ENCODE peak calls at places on chromosomes 4 and X, in eight cellular contexts. D is HepG2, Q is right lobe of liver, U is IMR-90, P is body of pancreas, T is ovary, V is tibial nerve, W is transverse colon. J is an unnamed sample.

GRCh38 chr4:6362896-6363295 is 93.2 kb downstream of the WFS1 start:
- DNase-seq in W (no peak), D (peak), U (peak), V (no peak), T (no peak), Q (no peak), P (no peak), J (peak)

GRCh38 chr4:15995826-15996225 is 32.9 kb upstream of the FGFBP2 start:
- DNase-seq in V (no peak), Q (no peak), P (no peak), D (no peak), U (no peak), W (no peak), T (no peak), J (no peak)

GRCh38 chr4:38055566-38055965 is 95.4 kb downstream of the PTTG2 start:
- DNase-seq in P (no peak), T (no peak), V (no peak), Q (no peak), D (no peak), U (no peak), W (no peak), J (no peak)

GRCh38 chr4:108849611-108850406 is 87.0 kb upstream of the ETNPPL start:
- DNase-seq in T (no peak), V (no peak), W (no peak), Q (no peak), P (no peak), D (no peak), U (peak), J (no peak)

GRCh38 chr4:78179188-78179587 is 122.1 kb downstream of the FRAS1 start:
- DNase-seq in T (no peak), V (no peak), P (no peak), W (no peak), D (no peak), U (no peak), Q (no peak), J (no peak)

GRCh38 chrX:140866446-140866845 is 135.9 kb upstream of the SPANXB1 start:
- DNase-seq in D (no peak), W (no peak), P (no peak), Q (no peak), U (no peak), T (no peak), V (no peak), J (no peak)

GRCh38 chrX:121231566-121232358 is 184.4 kb downstream of the GLUD2 start:
- DNase-seq in T (no peak), V (no peak), D (no peak), P (no peak), W (no peak), Q (no peak), U (no peak), J (no peak)

GRCh38 chr4:92580816-92581215 is 277.1 kb downstream of the GRID2 start:
- DNase-seq in U (no peak), V (no peak), D (no peak), T (no peak), W (no peak), Q (no peak), P (no peak), J (no peak)

GRCh38 chr4:869776-870175 is 43.8 kb upstream of the CPLX1 start:
- DNase-seq in P (no peak), Q (no peak), D (no peak), T (no peak), V (no peak), W (no peak), U (no peak), J (no peak)

GRCh38 chrX:63932006-63932405 is 147.0 kb upstream of the ARHGEF9 start:
- DNase-seq in D (no peak), V (no peak), Q (no peak), U (no peak), W (no peak), T (no peak), P (no peak), J (no peak)

GRCh38 chr4:68654946-68655721 is 15.3 kb downstream of the UGT2B15 start:
- DNase-seq in U (no peak), T (no peak), Q (no peak), P (no peak), W (no peak), D (no peak), V (no peak), J (no peak)

GRCh38 chrX:137423241-137423640 is 142.7 kb upstream of the ZIC3 start:
- DNase-seq in W (no peak), Q (no peak), D (no peak), U (no peak), T (no peak), P (no peak), V (no peak), J (no peak)

GRCh38 chrX:39705299-39705698 is 392.5 kb downstream of the BCOR start:
- DNase-seq in T (peak), D (no peak), V (peak), P (peak), U (peak), Q (peak), W (peak), J (peak)

GRCh38 chr4:1206299-1207156 is 34.1 kb upstream of the SPON2 start:
- DNase-seq in D (no peak), P (peak), U (no peak), V (peak), T (no peak), Q (peak), W (peak), J (no peak)

GRCh38 chr4:46648088-46648744 is 258.3 kb upstream of the GABRA2 start:
- DNase-seq in D (peak), V (no peak), W (peak), U (peak), T (no peak), Q (no peak), P (no peak), J (peak)

GRCh38 chr4:173211222-173211621 is 42.6 kb downstream of the GALNT7 start:
- DNase-seq in V (no peak), P (no peak), T (no peak), U (no peak), Q (no peak), D (no peak), W (no peak), J (no peak)

GRCh38 chr4:110637408-110638131 is 14.7 kb upstream of the PITX2 start:
- DNase-seq in V (no peak), P (no peak), D (no peak), W (no peak), U (no peak), T (no peak), Q (no peak), J (no peak)

GRCh38 chr4:122977103-122977502 is 54.7 kb upstream of the NUDT6 start:
- DNase-seq in V (no peak), P (no peak), U (no peak), T (no peak), Q (no peak), D (no peak), W (no peak), J (no peak)

GRCh38 chr4:89254847-89255246 is 52.8 kb downstream of the GPRIN3 start:
- DNase-seq in T (no peak), U (peak), Q (no peak), D (peak), W (peak), P (peak), V (no peak), J (peak)

DNA sequence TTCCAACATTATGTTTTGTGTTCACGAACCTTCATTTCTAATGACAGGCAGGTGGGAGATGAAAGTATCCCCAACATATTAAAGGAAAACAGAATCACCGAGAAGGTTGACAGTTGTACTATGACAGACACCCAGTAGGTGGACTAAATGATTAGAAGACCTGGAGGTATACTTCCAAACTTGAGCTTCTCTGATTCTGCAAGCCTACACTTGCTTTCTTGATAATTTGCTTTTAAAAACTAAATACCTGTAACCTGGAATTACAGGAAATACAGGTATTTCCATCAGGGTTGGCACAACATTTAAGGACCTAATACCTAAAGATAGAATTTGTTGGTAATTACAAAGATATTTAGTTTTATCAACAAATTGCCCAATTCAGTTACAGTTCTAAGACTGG is 43.4 kb downstream of the C4orf51 start:
- DNase-seq in U (no peak), V (no peak), D (no peak), T (no peak), W (no peak), P (no peak), Q (no peak), J (no peak)
- TF ChIP-seq POLR2A in U (no peak), V (no peak), D (no peak), T (no peak), W (no peak), P (no peak), Q (no peak), J (no peak)

GRCh38 chrX:154312116-154312515 is 16.5 kb downstream of the TKTL1 start:
- DNase-seq in Q (no peak), W (no peak), T (no peak), U (no peak), D (no peak), V (no peak), P (no peak), J (no peak)

GRCh38 chrX:154308108-154308946 is 12.7 kb downstream of the TKTL1 start:
- DNase-seq in T (peak), D (peak), P (peak), W (peak), V (peak), Q (peak), U (peak), J (peak)

GRCh38 chrX:154309041-154309775 is 13.6 kb downstream of the TKTL1 start:
- DNase-seq in Q (no peak), V (no peak), W (no peak), P (no peak), T (no peak), D (no peak), U (no peak), J (no peak)

GRCh38 chrX:154313147-154313546 is 17.6 kb downstream of the TKTL1 start:
- DNase-seq in T (no peak), V (no peak), U (no peak), Q (no peak), D (no peak), P (no peak), W (no peak), J (no peak)

DNA sequence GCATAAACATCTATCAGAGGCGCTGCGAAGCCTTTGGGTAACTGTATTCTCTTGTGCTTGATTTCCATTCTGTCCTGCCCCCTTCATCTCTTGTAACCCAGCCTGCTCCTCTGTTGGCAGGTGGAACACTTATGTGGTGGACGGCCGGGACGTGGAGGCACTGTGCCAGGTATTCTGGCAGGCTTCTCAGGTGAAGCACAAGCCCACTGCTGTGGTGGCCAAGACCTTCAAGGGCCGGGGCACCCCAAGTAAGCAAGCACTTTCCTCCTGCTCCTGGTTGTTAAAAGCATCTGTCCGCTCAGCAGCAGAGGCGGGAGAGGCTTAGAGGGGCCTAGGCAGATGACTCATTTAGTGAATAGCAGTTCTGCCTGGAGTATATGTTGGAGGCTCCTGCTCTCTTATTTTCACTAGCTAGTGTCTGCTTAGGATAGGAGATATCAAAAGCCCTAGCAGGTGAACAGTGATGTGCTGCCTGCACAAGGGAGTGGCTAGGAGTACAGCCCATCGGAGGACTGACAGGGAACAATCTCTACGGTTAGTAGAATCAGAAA is 15.5 kb downstream of the TKTL1 start:
- DNase-seq in D (no peak), V (no peak), W (no peak), T (no peak), U (peak), Q (no peak), P (no peak), J (no peak)
- TF ChIP-seq POLR2A in D (no peak), V (no peak), W (no peak), T (no peak), U (no peak), Q (no peak), P (no peak), J (no peak)

GRCh38 chrX:142977128-142977914 is 48.4 kb upstream of the SPANXN4 start:
- DNase-seq in P (no peak), T (no peak), V (no peak), W (no peak), U (no peak), Q (no peak), D (no peak), J (no peak)
- TF ChIP-seq POLR2A in P (no peak), T (no peak), V (no peak), W (no peak), U (no peak), Q (no peak), D (no peak), J (no peak)

DNA sequence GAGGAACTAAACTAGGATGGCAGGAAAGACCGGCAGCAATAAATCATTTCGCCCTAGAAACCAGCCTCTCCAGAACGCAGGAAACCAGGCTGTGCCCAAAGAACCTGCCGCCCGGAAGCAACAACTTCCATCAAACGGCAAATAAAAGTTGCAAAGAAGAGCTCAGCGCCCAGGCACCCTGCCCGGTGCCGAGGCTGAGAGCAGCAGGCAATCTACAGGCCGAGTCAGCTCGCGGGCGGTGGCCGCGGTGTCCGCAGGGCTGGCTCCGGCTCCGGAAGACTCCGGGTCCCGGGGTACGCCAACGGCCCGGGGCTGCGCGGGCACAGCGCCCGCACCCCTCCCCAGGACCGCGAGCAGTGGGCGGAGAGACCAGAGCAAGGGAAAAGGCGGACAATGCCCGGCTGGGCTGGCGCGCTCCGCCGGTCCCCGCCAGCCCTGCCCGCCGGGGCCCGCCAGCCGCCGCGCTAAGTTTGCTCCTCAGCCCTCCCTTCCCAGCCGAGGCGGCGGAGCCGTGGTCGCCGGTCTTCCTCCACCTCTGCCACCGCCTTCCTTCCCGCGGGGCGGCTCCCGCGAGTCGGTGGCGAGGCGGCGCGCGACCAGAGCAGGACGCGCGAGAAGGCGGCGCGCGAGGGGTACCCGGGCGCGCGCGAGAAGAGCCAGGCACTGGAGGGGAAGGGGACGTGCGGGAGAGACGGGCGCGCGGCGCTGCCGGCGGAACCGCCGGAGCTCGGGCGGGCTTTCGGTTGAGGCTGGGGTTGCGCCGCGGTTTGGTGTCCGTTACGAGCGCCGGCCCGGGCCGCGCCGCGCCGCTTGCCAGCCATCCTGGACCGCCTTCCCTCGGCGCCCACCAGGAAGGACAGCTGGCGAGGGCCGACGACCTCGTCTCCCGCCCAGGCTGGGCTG is 733 bp downstream of the FRYL start:
- DNase-seq in T (peak), D (peak), W (peak), V (peak), U (peak), Q (peak), P (peak), J (peak)
- TF ChIP-seq POLR2A in T (no peak), D (no peak), W (no peak), V (no peak), U (peak), Q (peak), P (peak), J (no peak)

GRCh38 chr4:143184503-143185252 is at the start of gene USP38:
- DNase-seq in P (peak), U (peak), T (peak), D (peak), V (peak), Q (peak), W (peak), J (peak)
- TF ChIP-seq POLR2A in P (peak), U (peak), T (peak), D (peak), V (peak), Q (peak), W (peak), J (peak)

GRCh38 chr4:112296949-112297483 is at the start of gene ALPK1:
- DNase-seq in U (peak), T (no peak), V (no peak), W (no peak), D (peak), P (peak), Q (no peak), J (peak)
- TF ChIP-seq POLR2A in U (peak), T (peak), V (peak), W (peak), D (no peak), P (peak), Q (peak), J (peak)

J was measured in erythroblast.